ENCODE peak calls at places on chromosomes 7 and 10, in nine cellular contexts. One of them, this sample, is unnamed.

GRCh38 chr7:46525876-46526275 is 604.8 kb upstream of the IGFBP3 start:
- DNase-seq in HT1080: no peak
- DNase-seq in stimulated activated CD4-positive, alpha-beta T cell treated with anti-CD3 and anti-CD28 coated beads, Interleukin-2, amount 100 ng/mL, for 24 hours: no peak
- DNase-seq in Right ventricle myocardium superior: no peak
- DNase-seq in activated T-helper 1 cell treated with anti-CD3 and anti-CD28 coated beads, Interleukin-12 subunit alpha, Interleukin-12 subunit beta, Interleukin-2, Interleukin-4 antibody, amounts not matched to agents 30 ng/mL and 10 ng/mL and 1 ng/mL, durations not matched to agents 14 hours and 24 hours and 36 hours: no peak
- DNase-seq in B cell: no peak
- DNase-seq in activated CD8-positive, alpha-beta memory T cell treated with anti-CD3 and anti-CD28 coated beads for 24 hours: no peak
- DNase-seq in CD8-positive, alpha-beta T cell: no peak
- DNase-seq in PC-9: no peak
- DNase-seq in this sample: no peak

GRCh38 chr10:105148921-105149320 is 507.8 kb downstream of the SORCS3 start:
- DNase-seq in HT1080: peak
- DNase-seq in stimulated activated CD4-positive, alpha-beta T cell treated with anti-CD3 and anti-CD28 coated beads, Interleukin-2, amount 100 ng/mL, for 24 hours: no peak
- DNase-seq in Right ventricle myocardium superior: no peak
- DNase-seq in activated T-helper 1 cell treated with anti-CD3 and anti-CD28 coated beads, Interleukin-12 subunit alpha, Interleukin-12 subunit beta, Interleukin-2, Interleukin-4 antibody, amounts not matched to agents 30 ng/mL and 10 ng/mL and 1 ng/mL, durations not matched to agents 14 hours and 24 hours and 36 hours: no peak
- DNase-seq in B cell: no peak
- DNase-seq in activated CD8-positive, alpha-beta memory T cell treated with anti-CD3 and anti-CD28 coated beads for 24 hours: no peak
- DNase-seq in CD8-positive, alpha-beta T cell: no peak
- DNase-seq in PC-9: no peak
- DNase-seq in this sample: no peak

GRCh38 chr10:89374716-89375115 is 3.1 kb upstream of the IFIT1B start:
- DNase-seq in HT1080: no peak
- DNase-seq in stimulated activated CD4-positive, alpha-beta T cell treated with anti-CD3 and anti-CD28 coated beads, Interleukin-2, amount 100 ng/mL, for 24 hours: no peak
- DNase-seq in Right ventricle myocardium superior: no peak
- DNase-seq in activated T-helper 1 cell treated with anti-CD3 and anti-CD28 coated beads, Interleukin-12 subunit alpha, Interleukin-12 subunit beta, Interleukin-2, Interleukin-4 antibody, amounts not matched to agents 30 ng/mL and 10 ng/mL and 1 ng/mL, durations not matched to agents 14 hours and 24 hours and 36 hours: no peak
- DNase-seq in B cell: no peak
- DNase-seq in activated CD8-positive, alpha-beta memory T cell treated with anti-CD3 and anti-CD28 coated beads for 24 hours: no peak
- DNase-seq in CD8-positive, alpha-beta T cell: no peak
- DNase-seq in PC-9: no peak
- DNase-seq in this sample: no peak

GRCh38 chr10:112535432-112536038 is 88.5 kb downstream of the VTI1A start:
- DNase-seq in HT1080: no peak
- DNase-seq in stimulated activated CD4-positive, alpha-beta T cell treated with anti-CD3 and anti-CD28 coated beads, Interleukin-2, amount 100 ng/mL, for 24 hours: no peak
- DNase-seq in Right ventricle myocardium superior: no peak
- DNase-seq in activated T-helper 1 cell treated with anti-CD3 and anti-CD28 coated beads, Interleukin-12 subunit alpha, Interleukin-12 subunit beta, Interleukin-2, Interleukin-4 antibody, amounts not matched to agents 30 ng/mL and 10 ng/mL and 1 ng/mL, durations not matched to agents 14 hours and 24 hours and 36 hours: no peak
- DNase-seq in B cell: no peak
- DNase-seq in activated CD8-positive, alpha-beta memory T cell treated with anti-CD3 and anti-CD28 coated beads for 24 hours: no peak
- DNase-seq in CD8-positive, alpha-beta T cell: no peak
- DNase-seq in PC-9: no peak
- DNase-seq in this sample: no peak

GRCh38 chr10:75350791-75351190 is 50.8 kb downstream of the ZNF503 start:
- DNase-seq in HT1080: peak
- DNase-seq in stimulated activated CD4-positive, alpha-beta T cell treated with anti-CD3 and anti-CD28 coated beads, Interleukin-2, amount 100 ng/mL, for 24 hours: no peak
- DNase-seq in Right ventricle myocardium superior: no peak
- DNase-seq in activated T-helper 1 cell treated with anti-CD3 and anti-CD28 coated beads, Interleukin-12 subunit alpha, Interleukin-12 subunit beta, Interleukin-2, Interleukin-4 antibody, amounts not matched to agents 30 ng/mL and 10 ng/mL and 1 ng/mL, durations not matched to agents 14 hours and 24 hours and 36 hours: no peak
- DNase-seq in B cell: no peak
- DNase-seq in activated CD8-positive, alpha-beta memory T cell treated with anti-CD3 and anti-CD28 coated beads for 24 hours: no peak
- DNase-seq in CD8-positive, alpha-beta T cell: no peak
- DNase-seq in PC-9: no peak
- DNase-seq in this sample: no peak

GRCh38 chr7:83032195-83032594 is 130.5 kb downstream of the PCLO start:
- DNase-seq in HT1080: no peak
- DNase-seq in stimulated activated CD4-positive, alpha-beta T cell treated with anti-CD3 and anti-CD28 coated beads, Interleukin-2, amount 100 ng/mL, for 24 hours: no peak
- DNase-seq in Right ventricle myocardium superior: no peak
- DNase-seq in activated T-helper 1 cell treated with anti-CD3 and anti-CD28 coated beads, Interleukin-12 subunit alpha, Interleukin-12 subunit beta, Interleukin-2, Interleukin-4 antibody, amounts not matched to agents 30 ng/mL and 10 ng/mL and 1 ng/mL, durations not matched to agents 14 hours and 24 hours and 36 hours: no peak
- DNase-seq in B cell: no peak
- DNase-seq in activated CD8-positive, alpha-beta memory T cell treated with anti-CD3 and anti-CD28 coated beads for 24 hours: no peak
- DNase-seq in CD8-positive, alpha-beta T cell: no peak
- DNase-seq in PC-9: no peak
- DNase-seq in this sample: no peak

GRCh38 chr10:65320256-65321026 is 1605.4 kb upstream of the LRRTM3 start:
- DNase-seq in HT1080: peak
- DNase-seq in stimulated activated CD4-positive, alpha-beta T cell treated with anti-CD3 and anti-CD28 coated beads, Interleukin-2, amount 100 ng/mL, for 24 hours: no peak
- DNase-seq in Right ventricle myocardium superior: no peak
- DNase-seq in activated T-helper 1 cell treated with anti-CD3 and anti-CD28 coated beads, Interleukin-12 subunit alpha, Interleukin-12 subunit beta, Interleukin-2, Interleukin-4 antibody, amounts not matched to agents 30 ng/mL and 10 ng/mL and 1 ng/mL, durations not matched to agents 14 hours and 24 hours and 36 hours: no peak
- DNase-seq in B cell: no peak
- DNase-seq in activated CD8-positive, alpha-beta memory T cell treated with anti-CD3 and anti-CD28 coated beads for 24 hours: no peak
- DNase-seq in CD8-positive, alpha-beta T cell: no peak
- DNase-seq in PC-9: no peak
- DNase-seq in this sample: no peak

GRCh38 chr7:26038201-26038990 is 113.6 kb upstream of the NFE2L3 start:
- DNase-seq in HT1080: no peak
- DNase-seq in stimulated activated CD4-positive, alpha-beta T cell treated with anti-CD3 and anti-CD28 coated beads, Interleukin-2, amount 100 ng/mL, for 24 hours: no peak
- DNase-seq in Right ventricle myocardium superior: no peak
- DNase-seq in activated T-helper 1 cell treated with anti-CD3 and anti-CD28 coated beads, Interleukin-12 subunit alpha, Interleukin-12 subunit beta, Interleukin-2, Interleukin-4 antibody, amounts not matched to agents 30 ng/mL and 10 ng/mL and 1 ng/mL, durations not matched to agents 14 hours and 24 hours and 36 hours: no peak
- DNase-seq in B cell: no peak
- DNase-seq in activated CD8-positive, alpha-beta memory T cell treated with anti-CD3 and anti-CD28 coated beads for 24 hours: no peak
- DNase-seq in CD8-positive, alpha-beta T cell: no peak
- DNase-seq in PC-9: no peak
- DNase-seq in this sample: no peak

GRCh38 chr10:21080246-21080645 is 183.1 kb upstream of the NEBL start:
- DNase-seq in HT1080: no peak
- DNase-seq in stimulated activated CD4-positive, alpha-beta T cell treated with anti-CD3 and anti-CD28 coated beads, Interleukin-2, amount 100 ng/mL, for 24 hours: no peak
- DNase-seq in Right ventricle myocardium superior: no peak
- DNase-seq in activated T-helper 1 cell treated with anti-CD3 and anti-CD28 coated beads, Interleukin-12 subunit alpha, Interleukin-12 subunit beta, Interleukin-2, Interleukin-4 antibody, amounts not matched to agents 30 ng/mL and 10 ng/mL and 1 ng/mL, durations not matched to agents 14 hours and 24 hours and 36 hours: no peak
- DNase-seq in B cell: no peak
- DNase-seq in activated CD8-positive, alpha-beta memory T cell treated with anti-CD3 and anti-CD28 coated beads for 24 hours: no peak
- DNase-seq in CD8-positive, alpha-beta T cell: no peak
- DNase-seq in PC-9: no peak
- DNase-seq in this sample: no peak